ENCODE peak calls at places on chromosomes 5 and 9, in eight cellular contexts. R is mammary epithelial cell; I is NCI-H510A; J is NCI-H146; Q is Right ventricle myocardium superior; V is cardiac fibroblast; L is hepatocyte; C is stimulated activated CD4-positive, alpha-beta T cell treated with anti-CD3 and anti-CD28 coated beads, Interleukin-4, amount 100 ng/mL, for 48 hours. S is an unnamed sample.

GRCh38 chr5:150568663-150569062 is 60.7 kb downstream of the NDST1 start:
- DNase-seq in R (no peak), I (no peak), J (no peak), Q (no peak), V (no peak), L (no peak), C (no peak), S (no peak)

GRCh38 chr9:123395276-123396006 is 39.4 kb downstream of the CRB2 start:
- DNase-seq in R (no peak), I (peak; percentile 84), J (peak; percentile 90), Q (no peak), V (no peak), L (no peak), C (no peak), S (no peak)

GRCh38 chr9:122053546-122053945 is 39.6 kb downstream of the TTLL11 start:
- DNase-seq in R (no peak), I (no peak), J (peak; percentile 7), Q (no peak), V (no peak), L (no peak), C (no peak), S (no peak)

GRCh38 chr9:73038613-73039012 is 85.8 kb upstream of the ALDH1A1 start:
- DNase-seq in R (peak; percentile 1), I (no peak), J (no peak), Q (peak; percentile 65), V (peak; percentile 85), L (no peak), C (no peak), S (no peak)

GRCh38 chr9:126399789-126400188 is 73.2 kb downstream of the MVB12B start:
- DNase-seq in R (no peak), I (no peak), J (no peak), Q (no peak), V (no peak), L (no peak), C (no peak), S (no peak)

GRCh38 chr5:135544666-135545045 is 8.9 kb upstream of the NEUROG1 start:
- DNase-seq in R (no peak), I (no peak), J (no peak), Q (peak; percentile 41), V (no peak), L (no peak), C (no peak), S (no peak)

GRCh38 chr9:110076894-110077725 is 130.8 kb downstream of the C9orf152 start:
- DNase-seq in R (peak; percentile 47), I (no peak), J (no peak), Q (no peak), V (peak; percentile 64), L (no peak), C (no peak), S (no peak)

GRCh38 chr9:20508242-20508641 is 114.1 kb downstream of the MLLT3 start:
- DNase-seq in R (no peak), I (no peak), J (peak; percentile 6), Q (no peak), V (no peak), L (no peak), C (no peak), S (no peak)

GRCh38 chr5:170623576-170624181 is 119.9 kb downstream of the KCNIP1 start:
- DNase-seq in R (peak; percentile 15), I (no peak), J (peak; percentile 1), Q (peak; percentile 56), V (peak; percentile 73), L (peak; percentile 81), C (peak; percentile 54), S (no peak)

GRCh38 chr5:6593148-6594016 is 39.5 kb downstream of the NSUN2 start:
- DNase-seq in R (peak; percentile 14), I (no peak), J (no peak), Q (no peak), V (no peak), L (no peak), C (no peak), S (no peak)

GRCh38 chr9:14320272-14321245 is 6.6 kb upstream of the NFIB start:
- DNase-seq in R (peak; percentile 94), I (no peak), J (peak; percentile 41), Q (no peak), V (peak; percentile 96), L (no peak), C (no peak), S (peak; percentile 91)

GRCh38 chr9:34443533-34443932 is 14.8 kb downstream of the FAM219A start:
- DNase-seq in R (no peak), I (no peak), J (peak; percentile 27), Q (no peak), V (no peak), L (no peak), C (no peak), S (peak; percentile 51)

GRCh38 chr9:114499528-114499927 is 5.7 kb downstream of the WHRN start:
- DNase-seq in R (no peak), I (no peak), J (no peak), Q (no peak), V (no peak), L (no peak), C (no peak), S (no peak)

GRCh38 chr5:122152266-122152900 is 23.0 kb downstream of the ZNF474 start:
- DNase-seq in R (no peak), I (no peak), J (no peak), Q (no peak), V (no peak), L (no peak), C (no peak), S (no peak)

GRCh38 chr9:107213561-107214028 is 69.5 kb upstream of the RAD23B start:
- DNase-seq in R (peak; percentile 91), I (peak; percentile 28), J (no peak), Q (no peak), V (peak; percentile 90), L (peak; percentile 55), C (peak; percentile 4), S (peak; percentile 47)

GRCh38 chr9:134035041-134036039 is 10.1 kb downstream of the BRD3OS start:
- DNase-seq in R (no peak), I (no peak), J (no peak), Q (no peak), V (no peak), L (no peak), C (no peak), S (no peak)

GRCh38 chr5:157520911-157521703 is 54.5 kb downstream of the ADAM19 start:
- DNase-seq in R (no peak), I (no peak), J (no peak), Q (peak; percentile 56), V (peak; percentile 94), L (no peak), C (no peak), S (no peak)

GRCh38 chr5:37837101-37838032 is 2.5 kb downstream of the GDNF start:
- DNase-seq in R (peak; percentile 79), I (peak; percentile 37), J (no peak), Q (peak; percentile 85), V (peak; percentile 77), L (peak; percentile 88), C (peak; percentile 75), S (no peak)

GRCh38 chr9:137759117-137759516 is 118.5 kb upstream of the CACNA1B start:
- DNase-seq in R (no peak), I (no peak), J (no peak), Q (no peak), V (no peak), L (no peak), C (no peak), S (no peak)

GRCh38 chr9:77892171-77892570 is 139.4 kb downstream of the GNAQ start:
- DNase-seq in R (no peak), I (no peak), J (no peak), Q (no peak), V (no peak), L (no peak), C (no peak), S (no peak)

GRCh38 chr5:89421035-89421434 is 538.1 kb upstream of the MEF2C start:
- DNase-seq in R (peak; percentile 43), I (no peak), J (no peak), Q (no peak), V (no peak), L (peak; percentile 12), C (no peak), S (peak; percentile 24)

GRCh38 chr5:14325369-14325768 is 182.2 kb downstream of the TRIO start:
- DNase-seq in R (no peak), I (no peak), J (no peak), Q (no peak), V (no peak), L (no peak), C (no peak), S (no peak)

GRCh38 chr9:70494221-70494620 is 79.8 kb upstream of the KLF9 start:
- DNase-seq in R (no peak), I (no peak), J (no peak), Q (no peak), V (no peak), L (no peak), C (no peak), S (no peak)

GRCh38 chr9:95772320-95773060 is 103.0 kb upstream of the ERCC6L2 start:
- DNase-seq in R (no peak), I (peak; percentile 29), J (no peak), Q (peak; percentile 56), V (peak; percentile 78), L (peak; percentile 83), C (no peak), S (no peak)

GRCh38 chr9:126499911-126500599 is 113.7 kb upstream of the LMX1B start:
- DNase-seq in R (no peak), I (no peak), J (no peak), Q (no peak), V (no peak), L (no peak), C (no peak), S (no peak)

GRCh38 chr9:92770005-92770995 is 5.7 kb upstream of the BICD2 start:
- DNase-seq in R (peak; percentile 96), I (no peak), J (peak; percentile 75), Q (no peak), V (peak; percentile 46), L (peak; percentile 45), C (no peak), S (no peak)